ENCODE peak calls at places on chromosomes 2 and 18, in six cellular contexts. Q is left lung; X is activated CD8-positive, alpha-beta T cell treated with anti-CD3 and anti-CD28 coated beads for 36 hours; D is Right ventricle myocardium superior; B is Panc1; T is pancreas. Z is an unnamed sample.

GRCh38 chr2:27920148-27920885 is 29.8 kb downstream of the BABAM2 start:
- ATAC-seq in T (peak; percentile 73), X (peak; percentile 53), Q (peak; percentile 62), D (peak; percentile 59), B (no peak), Z (peak; percentile 48)

GRCh38 chr18:72160504-72161445 is 383.4 kb downstream of the CBLN2 start:
- ATAC-seq in D (no peak), Q (no peak), T (no peak), B (no peak), X (no peak), Z (peak; percentile 35)

GRCh38 chr2:32719933-32720716 is 92.3 kb downstream of the TTC27 start:
- ATAC-seq in D (peak; percentile 92), B (no peak), Q (no peak), T (no peak), X (no peak), Z (no peak)

GRCh38 chr2:157107877-157108276 is 149.6 kb upstream of the GALNT5 start:
- ATAC-seq in Q (peak; percentile 72), D (no peak), T (no peak), X (no peak), B (no peak), Z (no peak)

GRCh38 chr2:131400849-131401248 is 36.9 kb upstream of the RAB6D start:
- ATAC-seq in T (no peak), X (no peak), D (no peak), B (no peak), Q (no peak), Z (no peak)

GRCh38 chr18:58271770-58272169 is 227.7 kb downstream of the NEDD4L start:
- ATAC-seq in X (no peak), Q (no peak), B (no peak), T (no peak), D (peak; percentile 34), Z (no peak)

GRCh38 chr2:60861736-60862135 is 19.6 kb upstream of the REL start:
- ATAC-seq in Q (peak; percentile 89), D (no peak), T (no peak), B (no peak), X (peak; percentile 13), Z (peak; percentile 91)

GRCh38 chr2:15860760-15861159 is 79.6 kb upstream of the MYCN start:
- ATAC-seq in X (no peak), T (no peak), Q (no peak), D (no peak), B (no peak), Z (no peak)

GRCh38 chr2:148527488-148528340 is 116.8 kb upstream of the EPC2 start:
- ATAC-seq in D (no peak), Q (no peak), X (peak; percentile 3), B (no peak), T (no peak), Z (no peak)

GRCh38 chr2:113169002-113169530 is 4.7 kb upstream of the PSD4 start:
- ATAC-seq in T (no peak), D (no peak), X (peak; percentile 25), Q (no peak), B (no peak), Z (no peak)

GRCh38 chr2:24821433-24821891 is 28.2 kb downstream of the CENPO start:
- ATAC-seq in D (no peak), X (no peak), T (no peak), Q (no peak), B (no peak), Z (no peak)

GRCh38 chr18:35478520-35479435 is 19.0 kb downstream of the INO80C start:
- ATAC-seq in B (peak; percentile 97), T (peak; percentile 65), D (peak; percentile 60), X (peak; percentile 100), Q (peak; percentile 67), Z (peak; percentile 95)

GRCh38 chr2:121582272-121582671 is 51.6 kb downstream of the RNU4ATAC start:
- ATAC-seq in X (no peak), Q (no peak), D (no peak), B (no peak), T (no peak), Z (no peak)

GRCh38 chr2:59882822-59883221 is 670.6 kb downstream of the BCL11A start:
- ATAC-seq in X (no peak), T (no peak), Q (no peak), D (no peak), B (no peak), Z (no peak)

GRCh38 chr18:21833619-21834300 is 93.2 kb downstream of the MIB1 start:
- ATAC-seq in T (no peak), D (peak; percentile 57), B (no peak), Q (peak; percentile 52), X (no peak), Z (no peak)

GRCh38 chr2:215447673-215448081 is 11.8 kb upstream of the FN1 start:
- ATAC-seq in T (no peak), B (no peak), X (no peak), D (no peak), Q (no peak), Z (no peak)

GRCh38 chr2:37371979-37372378 is 27.5 kb downstream of the QPCT start:
- ATAC-seq in X (no peak), Q (no peak), B (no peak), T (no peak), D (no peak), Z (no peak)